ENCODE peak calls at places on chromosome 19, in seven cellular contexts. W is tibial artery; G is amygdala; C is fibroblast of villous mesenchyme; L is AG08395; Y is stimulated activated CD8-positive, alpha-beta memory T cell treated with anti-CD3 and anti-CD28 coated beads, Interleukin-7, amount 100 ng/mL, for 24 hours; F is fibroblast of the conjunctiva. E is an unnamed sample.

GRCh38 chr19:11506101-11506555 is 489 bp upstream of the ZNF653 start:
- DNase-seq in W (no peak), C (no peak), Y (no peak), L (no peak), G (no peak), F (no peak), E (no peak)

GRCh38 chr19:17001603-17002183 is 24.9 kb downstream of the CPAMD8 start:
- DNase-seq in C (no peak), W (no peak), G (no peak), F (no peak), Y (peak; percentile 18), L (no peak), E (peak; percentile 96)

GRCh38 chr19:17484520-17485180 is 14.3 kb downstream of the SLC27A1 start:
- DNase-seq in L (no peak), G (no peak), W (no peak), C (no peak), Y (no peak), F (no peak), E (no peak)

GRCh38 chr19:51594774-51595109 is 23.7 kb downstream of the ZNF175 start:
- DNase-seq in C (no peak), F (no peak), W (no peak), G (no peak), Y (no peak), L (no peak), E (no peak)

GRCh38 chr19:58033741-58034475 is at the start of gene ZSCAN1:
- DNase-seq in G (peak; percentile 91), Y (peak; percentile 8), L (peak; percentile 81), C (peak; percentile 68), W (peak; percentile 42), F (peak; percentile 49), E (no peak)

GRCh38 chr19:34380639-34381241 is 15.7 kb downstream of the GPI start:
- DNase-seq in L (no peak), F (no peak), G (no peak), W (no peak), C (no peak), Y (no peak), E (no peak)

GRCh38 chr19:53865918-53866696 is 1.6 kb upstream of the MYADM start:
- DNase-seq in C (peak; percentile 73), Y (no peak), W (peak; percentile 72), F (no peak), G (peak; percentile 66), L (peak; percentile 81), E (peak; percentile 70)

GRCh38 chr19:2451138-2451537 is 5.6 kb downstream of the LMNB2 start:
- DNase-seq in C (no peak), F (no peak), W (no peak), G (no peak), L (no peak), Y (no peak), E (no peak)

GRCh38 chr19:2255982-2256685 is at the start of gene JSRP1:
- DNase-seq in W (no peak), Y (no peak), G (no peak), C (no peak), L (no peak), F (no peak), E (no peak)

GRCh38 chr19:12052057-12052570 is 647 bp downstream of the ZNF878 start:
- DNase-seq in L (no peak), W (no peak), C (no peak), G (no peak), F (no peak), Y (no peak), E (no peak)

GRCh38 chr19:56167064-56167578 is 8.7 kb upstream of the GALP start:
- DNase-seq in W (no peak), C (peak; percentile 11), Y (no peak), L (peak; percentile 25), G (no peak), F (no peak), E (no peak)

GRCh38 chr19:3175761-3176714 is 2.5 kb upstream of the S1PR4 start:
- DNase-seq in W (no peak), L (peak; percentile 31), F (peak; percentile 41), C (peak; percentile 83), G (no peak), Y (no peak), E (no peak)

GRCh38 chr19:52492201-52492960 is 35.1 kb upstream of the ZNF808 start:
- DNase-seq in L (no peak), C (no peak), G (no peak), W (no peak), F (no peak), Y (no peak), E (no peak)

GRCh38 chr19:34497112-34497805 is 15.7 kb downstream of the WTIP start:
- DNase-seq in C (no peak), G (no peak), F (no peak), W (peak; percentile 10), Y (no peak), L (no peak), E (no peak)

GRCh38 chr19:8251025-8251472 is 41.9 kb downstream of the CERS4 start:
- DNase-seq in F (no peak), W (peak; percentile 37), L (peak; percentile 0), C (peak; percentile 8), Y (no peak), G (peak; percentile 63), E (no peak)

GRCh38 chr19:1093811-1094553 is 1.2 kb downstream of the POLR2E start:
- DNase-seq in C (no peak), F (no peak), G (no peak), L (no peak), Y (no peak), W (no peak), E (no peak)

GRCh38 chr19:45863840-45864628 is at the start of gene FOXA3:
- DNase-seq in L (peak; percentile 54), F (no peak), W (no peak), Y (no peak), C (peak; percentile 28), G (no peak), E (peak; percentile 56)

GRCh38 chr19:48915757-48916156 is 15.6 kb downstream of the NUCB1 start:
- DNase-seq in C (no peak), L (no peak), G (no peak), Y (no peak), W (no peak), F (no peak), E (no peak)

GRCh38 chr19:15683411-15683810 is 10.5 kb downstream of the CYP4F12 start:
- DNase-seq in L (no peak), G (no peak), Y (no peak), W (no peak), C (no peak), F (no peak), E (no peak)

GRCh38 chr19:7556696-7557315 is 21.3 kb downstream of the PNPLA6 start:
- DNase-seq in W (no peak), C (no peak), G (no peak), L (no peak), F (no peak), Y (no peak), E (no peak)

GRCh38 chr19:50649433-50650391 is at the start of gene C19orf81:
- DNase-seq in Y (no peak), G (no peak), C (no peak), L (no peak), W (no peak), F (no peak), E (no peak)

GRCh38 chr19:3125900-3126524 is 9.8 kb upstream of the GNA15 start:
- DNase-seq in W (no peak), C (peak; percentile 31), F (no peak), Y (peak; percentile 62), G (no peak), L (peak; percentile 58), E (peak; percentile 69)

GRCh38 chr19:5534787-5535586 is 32.8 kb downstream of the TINCR start:
- DNase-seq in F (no peak), Y (no peak), C (no peak), L (no peak), W (no peak), G (no peak), E (no peak)

GRCh38 chr19:41225238-41226052 is 6.4 kb downstream of the AXL start:
- DNase-seq in C (peak; percentile 99), Y (no peak), F (peak; percentile 95), L (peak; percentile 94), G (no peak), W (peak; percentile 88), E (no peak)

GRCh38 chr19:31301306-31301980 is 47.8 kb downstream of the TSHZ3 start:
- DNase-seq in W (no peak), G (no peak), F (no peak), C (no peak), Y (no peak), L (no peak), E (no peak)

GRCh38 chr19:15154002-15154612 is 46.7 kb downstream of the NOTCH3 start:
- DNase-seq in G (no peak), C (peak; percentile 57), W (no peak), L (peak; percentile 54), F (peak; percentile 26), Y (no peak), E (no peak)